ENCODE peak calls at places on chromosome 13, in eight cellular contexts. One of them, this sample, is unnamed. For H3K4me1, the result is how much of the 10 kb centered on the place peaks cover.

GRCh38 chr13:106260352-106260751 is 275.1 kb downstream of the EFNB2 start:
- DNase-seq in cardiac muscle cell: no peak
- DNase-seq in lower lobe of right lung: no peak
- DNase-seq in adrenal gland: no peak
- DNase-seq in pancreas: no peak
- DNase-seq in tibial artery: no peak
- DNase-seq in psoas muscle: no peak
- DNase-seq in ovary: no peak
- DNase-seq in this sample: no peak

GRCh38 chr13:39405107-39405506 is 197.9 kb downstream of the LHFPL6 start:
- DNase-seq in tibial artery: no peak
- DNase-seq in ovary: no peak
- DNase-seq in cardiac muscle cell: no peak
- DNase-seq in lower lobe of right lung: no peak
- DNase-seq in adrenal gland: no peak
- DNase-seq in psoas muscle: no peak
- DNase-seq in pancreas: no peak
- DNase-seq in this sample: no peak

GRCh38 chr13:20232556-20233277 is 598 bp upstream of the GJB6 start:
- DNase-seq in pancreas: no peak
- DNase-seq in lower lobe of right lung: no peak
- DNase-seq in ovary: no peak
- DNase-seq in psoas muscle: no peak
- DNase-seq in adrenal gland: no peak
- DNase-seq in tibial artery: no peak
- DNase-seq in cardiac muscle cell: no peak
- DNase-seq in this sample: no peak

GRCh38 chr13:22144806-22145205 is 473.9 kb downstream of the FGF9 start:
- DNase-seq in tibial artery: no peak
- DNase-seq in adrenal gland: no peak
- DNase-seq in pancreas: no peak
- DNase-seq in psoas muscle: no peak
- DNase-seq in cardiac muscle cell: no peak
- DNase-seq in ovary: no peak
- DNase-seq in lower lobe of right lung: no peak
- DNase-seq in this sample: no peak

GRCh38 chr13:80132741-80133601 is 208.0 kb downstream of the SPRY2 start:
- DNase-seq in pancreas: no peak
- DNase-seq in lower lobe of right lung: peak
- DNase-seq in cardiac muscle cell: peak
- DNase-seq in psoas muscle: peak
- DNase-seq in tibial artery: peak
- DNase-seq in adrenal gland: peak
- DNase-seq in ovary: peak
- DNase-seq in this sample: peak

GRCh38 chr13:62653371-62653770 is 1237.7 kb upstream of the PCDH20 start:
- DNase-seq in lower lobe of right lung: no peak
- DNase-seq in tibial artery: no peak
- DNase-seq in cardiac muscle cell: no peak
- DNase-seq in adrenal gland: no peak
- DNase-seq in ovary: no peak
- DNase-seq in pancreas: no peak
- DNase-seq in psoas muscle: no peak
- DNase-seq in this sample: no peak

GRCh38 chr13:20405691-20406090 is 120.0 kb downstream of the CRYL1 start:
- DNase-seq in psoas muscle: no peak
- DNase-seq in tibial artery: no peak
- DNase-seq in adrenal gland: no peak
- DNase-seq in cardiac muscle cell: no peak
- DNase-seq in lower lobe of right lung: no peak
- DNase-seq in pancreas: no peak
- DNase-seq in ovary: peak
- DNase-seq in this sample: no peak

GRCh38 chr13:106534844-106535551 is 464 bp downstream of the EFNB2 start:
- DNase-seq in tibial artery: no peak
- DNase-seq in pancreas: peak
- DNase-seq in psoas muscle: peak
- DNase-seq in cardiac muscle cell: peak
- DNase-seq in lower lobe of right lung: peak
- DNase-seq in ovary: peak
- DNase-seq in adrenal gland: peak
- DNase-seq in this sample: peak

GRCh38 chr13:40910324-40911050 is 108.6 kb downstream of the ELF1 start:
- DNase-seq in adrenal gland: no peak
- DNase-seq in cardiac muscle cell: peak
- DNase-seq in ovary: no peak
- DNase-seq in psoas muscle: no peak
- DNase-seq in pancreas: no peak
- DNase-seq in tibial artery: no peak
- DNase-seq in lower lobe of right lung: no peak
- DNase-seq in this sample: no peak

GRCh38 chr13:36298535-36299068 is 988 bp upstream of the CCDC169 start:
- DNase-seq in psoas muscle: no peak
- DNase-seq in pancreas: no peak
- DNase-seq in lower lobe of right lung: no peak
- DNase-seq in tibial artery: no peak
- DNase-seq in adrenal gland: no peak
- DNase-seq in ovary: no peak
- DNase-seq in cardiac muscle cell: peak
- DNase-seq in this sample: no peak

GRCh38 chr13:39455534-39456175 is 147.3 kb downstream of the LHFPL6 start:
- DNase-seq in adrenal gland: no peak
- DNase-seq in lower lobe of right lung: no peak
- DNase-seq in cardiac muscle cell: peak
- DNase-seq in psoas muscle: no peak
- DNase-seq in ovary: no peak
- DNase-seq in tibial artery: no peak
- DNase-seq in pancreas: no peak
- DNase-seq in this sample: no peak

DNA sequence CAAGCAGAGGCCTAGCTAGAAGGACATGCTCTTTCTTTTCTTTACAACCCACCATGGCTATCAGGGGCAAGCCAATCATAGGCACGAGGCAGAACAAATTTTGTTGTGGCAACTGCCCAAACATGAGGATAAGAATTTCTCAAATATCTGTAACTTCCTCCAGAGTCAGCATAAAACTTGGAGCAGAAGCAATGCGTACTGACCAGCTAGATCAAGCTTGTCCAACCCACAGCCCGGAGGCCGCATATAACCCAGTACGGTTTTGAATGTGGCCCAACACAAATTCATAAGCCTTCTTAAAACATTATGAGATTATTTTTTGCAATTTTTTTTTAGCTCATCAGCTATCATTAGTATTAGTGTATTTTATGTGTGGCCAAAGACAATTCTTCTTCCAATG is 87.0 kb upstream of the SOX21 start:
- DNase-seq in ovary: no peak
- DNase-seq in adrenal gland: no peak
- DNase-seq in psoas muscle: no peak
- DNase-seq in tibial artery: no peak
- DNase-seq in pancreas: no peak
- DNase-seq in cardiac muscle cell: peak
- DNase-seq in lower lobe of right lung: no peak
- DNase-seq in this sample: no peak
- TF ChIP-seq CTCF in ovary: no peak
- TF ChIP-seq CTCF in adrenal gland: no peak
- TF ChIP-seq CTCF in psoas muscle: no peak
- TF ChIP-seq CTCF in tibial artery: no peak
- TF ChIP-seq CTCF in pancreas: no peak
- TF ChIP-seq CTCF in cardiac muscle cell: no peak
- TF ChIP-seq CTCF in lower lobe of right lung: no peak
- TF ChIP-seq CTCF in this sample: no peak

GRCh38 chr13:24004142-24004541 is 106.8 kb upstream of the C1QTNF9B start:
- DNase-seq in psoas muscle: no peak
- DNase-seq in lower lobe of right lung: no peak
- DNase-seq in tibial artery: no peak
- DNase-seq in cardiac muscle cell: no peak
- DNase-seq in adrenal gland: no peak
- DNase-seq in pancreas: no peak
- DNase-seq in ovary: no peak
- DNase-seq in this sample: no peak

GRCh38 chr13:24005711-24006281 is 108.5 kb upstream of the C1QTNF9B start:
- DNase-seq in lower lobe of right lung: no peak
- DNase-seq in cardiac muscle cell: no peak
- DNase-seq in psoas muscle: no peak
- DNase-seq in adrenal gland: no peak
- DNase-seq in pancreas: no peak
- DNase-seq in tibial artery: no peak
- DNase-seq in ovary: no peak
- DNase-seq in this sample: no peak

GRCh38 chr13:24006520-24007248 is 109.4 kb upstream of the C1QTNF9B start:
- DNase-seq in lower lobe of right lung: no peak
- DNase-seq in ovary: no peak
- DNase-seq in pancreas: no peak
- DNase-seq in cardiac muscle cell: no peak
- DNase-seq in tibial artery: no peak
- DNase-seq in psoas muscle: no peak
- DNase-seq in adrenal gland: no peak
- DNase-seq in this sample: no peak

GRCh38 chr13:24002206-24002815 is 105.0 kb upstream of the C1QTNF9B start:
- DNase-seq in tibial artery: no peak
- DNase-seq in lower lobe of right lung: no peak
- DNase-seq in cardiac muscle cell: no peak
- DNase-seq in adrenal gland: no peak
- DNase-seq in ovary: no peak
- DNase-seq in pancreas: no peak
- DNase-seq in psoas muscle: no peak
- DNase-seq in this sample: no peak

GRCh38 chr13:24004971-24005370 is 107.7 kb upstream of the C1QTNF9B start:
- DNase-seq in lower lobe of right lung: no peak
- DNase-seq in tibial artery: no peak
- DNase-seq in cardiac muscle cell: no peak
- DNase-seq in adrenal gland: no peak
- DNase-seq in pancreas: no peak
- DNase-seq in ovary: no peak
- DNase-seq in psoas muscle: no peak
- DNase-seq in this sample: no peak
- H3K4me1 ChIP-seq in lower lobe of right lung: under half
- H3K4me1 ChIP-seq in tibial artery: under half
- H3K4me1 ChIP-seq in cardiac muscle cell: under half
- H3K4me1 ChIP-seq in adrenal gland: under half
- H3K4me1 ChIP-seq in pancreas: under half
- H3K4me1 ChIP-seq in ovary: under half
- H3K4me1 ChIP-seq in psoas muscle: under half
- H3K4me1 ChIP-seq in this sample: under half

GRCh38 chr13:50512602-50513527 is 330.6 kb downstream of the DLEU7 start:
- DNase-seq in psoas muscle: peak
- DNase-seq in cardiac muscle cell: peak
- DNase-seq in lower lobe of right lung: peak
- DNase-seq in ovary: peak
- DNase-seq in pancreas: peak
- DNase-seq in tibial artery: peak
- DNase-seq in adrenal gland: peak
- DNase-seq in this sample: no peak

GRCh38 chr13:50509771-50510441 is 333.6 kb downstream of the DLEU7 start:
- DNase-seq in adrenal gland: no peak
- DNase-seq in lower lobe of right lung: no peak
- DNase-seq in ovary: no peak
- DNase-seq in pancreas: no peak
- DNase-seq in psoas muscle: no peak
- DNase-seq in cardiac muscle cell: peak
- DNase-seq in tibial artery: no peak
- DNase-seq in this sample: no peak

GRCh38 chr13:50514249-50514648 is 329.2 kb downstream of the DLEU7 start:
- DNase-seq in tibial artery: no peak
- DNase-seq in lower lobe of right lung: no peak
- DNase-seq in cardiac muscle cell: no peak
- DNase-seq in adrenal gland: no peak
- DNase-seq in psoas muscle: no peak
- DNase-seq in ovary: no peak
- DNase-seq in pancreas: no peak
- DNase-seq in this sample: no peak

GRCh38 chr13:50513528-50513863 is 330.0 kb downstream of the DLEU7 start:
- DNase-seq in ovary: no peak
- DNase-seq in lower lobe of right lung: no peak
- DNase-seq in cardiac muscle cell: no peak
- DNase-seq in tibial artery: no peak
- DNase-seq in pancreas: no peak
- DNase-seq in psoas muscle: no peak
- DNase-seq in adrenal gland: no peak
- DNase-seq in this sample: no peak

DNA sequence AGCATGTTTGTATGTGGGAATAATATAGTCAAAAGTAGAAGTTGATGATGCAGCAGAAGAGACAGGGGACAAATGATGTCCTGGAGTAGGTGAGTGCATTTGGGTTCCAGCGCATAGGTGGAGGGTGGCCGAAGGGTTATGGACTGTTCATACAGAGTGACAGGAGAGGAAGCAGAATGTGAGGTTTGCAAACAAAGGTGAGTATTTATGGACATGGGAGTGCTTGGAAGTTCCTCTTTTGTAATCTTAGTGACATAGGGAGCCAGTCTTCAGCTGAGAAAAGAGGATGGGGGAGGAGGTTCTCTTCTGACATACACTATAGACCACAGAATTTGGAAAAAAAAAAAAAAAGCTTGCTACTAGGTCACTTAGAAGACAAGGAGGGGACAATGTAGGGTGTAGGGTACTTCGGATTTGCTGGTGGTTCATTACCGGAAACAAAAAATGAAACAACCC is 331.6 kb downstream of the DLEU7 start:
- DNase-seq in ovary: no peak
- DNase-seq in tibial artery: no peak
- DNase-seq in psoas muscle: no peak
- DNase-seq in lower lobe of right lung: no peak
- DNase-seq in pancreas: no peak
- DNase-seq in cardiac muscle cell: no peak
- DNase-seq in adrenal gland: no peak
- DNase-seq in this sample: no peak
- H3K4me3 ChIP-seq in ovary: no peak
- H3K4me3 ChIP-seq in tibial artery: peak
- H3K4me3 ChIP-seq in psoas muscle: peak
- H3K4me3 ChIP-seq in lower lobe of right lung: peak
- H3K4me3 ChIP-seq in pancreas: no peak
- H3K4me3 ChIP-seq in cardiac muscle cell: no peak
- H3K4me3 ChIP-seq in adrenal gland: peak
- H3K4me3 ChIP-seq in this sample: peak

DNA sequence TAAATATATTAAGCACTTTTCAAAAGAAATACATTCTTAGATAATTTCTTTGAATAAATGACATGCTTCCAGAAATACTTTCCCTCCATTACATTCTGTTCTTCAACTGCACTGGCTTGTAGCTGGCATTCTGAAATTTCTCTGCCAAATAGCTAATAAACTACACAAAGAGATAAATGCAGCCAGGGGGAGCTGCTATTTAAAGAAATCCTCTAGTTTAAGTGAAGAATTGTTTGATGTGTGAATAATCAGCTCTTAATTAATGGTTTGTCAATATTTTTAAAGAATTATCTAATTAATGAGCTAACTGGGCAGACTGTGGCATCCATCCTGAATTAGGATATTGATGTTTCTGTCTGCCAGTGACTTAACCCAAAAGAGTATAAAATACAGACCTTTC is 30.7 kb downstream of the SLC7A1 start:
- DNase-seq in psoas muscle: no peak
- DNase-seq in adrenal gland: no peak
- DNase-seq in tibial artery: no peak
- DNase-seq in pancreas: no peak
- DNase-seq in ovary: no peak
- DNase-seq in cardiac muscle cell: no peak
- DNase-seq in lower lobe of right lung: no peak
- DNase-seq in this sample: no peak
- TF ChIP-seq CTCF in psoas muscle: no peak
- TF ChIP-seq CTCF in adrenal gland: no peak
- TF ChIP-seq CTCF in tibial artery: no peak
- TF ChIP-seq CTCF in pancreas: no peak
- TF ChIP-seq CTCF in ovary: no peak
- TF ChIP-seq CTCF in cardiac muscle cell: peak
- TF ChIP-seq CTCF in lower lobe of right lung: no peak
- TF ChIP-seq CTCF in this sample: no peak